ENCODE peak calls at places on chromosomes 5 and 9, in six cellular contexts. F is esophagus squamous epithelium, D is left ventricle myocardium inferior, K is cardiac muscle cell, S is fibroblast of mammary gland, Z is lower lobe of right lung. A is an unnamed sample.

GRCh38 chr9:38421498-38422211 is 2.6 kb downstream of the IGFBPL1 start:
- DNase-seq in F (no peak), D (no peak), K (peak), S (no peak), Z (no peak), A (peak)

GRCh38 chr5:135834639-135835529 is at the start of gene SLC25A48:
- DNase-seq in F (no peak), D (peak), K (peak), S (no peak), Z (no peak), A (peak)

GRCh38 chr5:37727238-37727637 is 112.6 kb downstream of the GDNF start:
- DNase-seq in F (no peak), D (no peak), K (no peak), S (no peak), Z (no peak), A (no peak)

GRCh38 chr9:132002827-132003704 is 76.6 kb downstream of the MED27 start:
- DNase-seq in F (no peak), D (no peak), K (no peak), S (peak), Z (no peak), A (peak)

GRCh38 chr9:125915606-125916005 is 168.4 kb downstream of the PBX3 start:
- DNase-seq in F (no peak), D (no peak), K (no peak), S (no peak), Z (no peak), A (no peak)

GRCh38 chr5:73783823-73784222 is 157.8 kb downstream of the ARHGEF28 start:
- DNase-seq in F (no peak), D (no peak), K (peak), S (peak), Z (no peak), A (no peak)

GRCh38 chr9:35481347-35481975 is 8.4 kb upstream of the RUSC2 start:
- DNase-seq in F (no peak), D (no peak), K (peak), S (peak), Z (no peak), A (peak)

GRCh38 chr9:35518212-35518917 is 28.5 kb downstream of the RUSC2 start:
- DNase-seq in F (no peak), D (no peak), K (peak), S (peak), Z (no peak), A (no peak)

GRCh38 chr9:134870311-134870694 is 10.3 kb upstream of the FCN2 start:
- DNase-seq in F (no peak), D (no peak), K (no peak), S (no peak), Z (no peak), A (no peak)

GRCh38 chr5:24773241-24773640 is 128.5 kb upstream of the CDH10 start:
- DNase-seq in F (no peak), D (no peak), K (no peak), S (no peak), Z (no peak), A (no peak)

GRCh38 chr5:73061593-73061992 is 58.8 kb upstream of the TMEM171 start:
- DNase-seq in F (no peak), D (no peak), K (no peak), S (no peak), Z (no peak), A (no peak)

GRCh38 chr5:72815580-72816296 is 723 bp upstream of the TNPO1 start:
- DNase-seq in F (no peak), D (no peak), K (no peak), S (peak), Z (no peak), A (no peak)

GRCh38 chr5:96919754-96920197 is 16.1 kb upstream of the LNPEP start:
- DNase-seq in F (no peak), D (no peak), K (no peak), S (no peak), Z (no peak), A (no peak)

GRCh38 chr5:96924016-96924443 is 11.8 kb upstream of the LNPEP start:
- DNase-seq in F (no peak), D (no peak), K (no peak), S (no peak), Z (no peak), A (no peak)

GRCh38 chr5:96920956-96921355 is 14.9 kb upstream of the LNPEP start:
- DNase-seq in F (no peak), D (no peak), K (no peak), S (no peak), Z (no peak), A (no peak)

GRCh38 chr5:96926275-96926674 is 9.6 kb upstream of the LNPEP start:
- DNase-seq in F (no peak), D (no peak), K (no peak), S (no peak), Z (no peak), A (no peak)

DNA sequence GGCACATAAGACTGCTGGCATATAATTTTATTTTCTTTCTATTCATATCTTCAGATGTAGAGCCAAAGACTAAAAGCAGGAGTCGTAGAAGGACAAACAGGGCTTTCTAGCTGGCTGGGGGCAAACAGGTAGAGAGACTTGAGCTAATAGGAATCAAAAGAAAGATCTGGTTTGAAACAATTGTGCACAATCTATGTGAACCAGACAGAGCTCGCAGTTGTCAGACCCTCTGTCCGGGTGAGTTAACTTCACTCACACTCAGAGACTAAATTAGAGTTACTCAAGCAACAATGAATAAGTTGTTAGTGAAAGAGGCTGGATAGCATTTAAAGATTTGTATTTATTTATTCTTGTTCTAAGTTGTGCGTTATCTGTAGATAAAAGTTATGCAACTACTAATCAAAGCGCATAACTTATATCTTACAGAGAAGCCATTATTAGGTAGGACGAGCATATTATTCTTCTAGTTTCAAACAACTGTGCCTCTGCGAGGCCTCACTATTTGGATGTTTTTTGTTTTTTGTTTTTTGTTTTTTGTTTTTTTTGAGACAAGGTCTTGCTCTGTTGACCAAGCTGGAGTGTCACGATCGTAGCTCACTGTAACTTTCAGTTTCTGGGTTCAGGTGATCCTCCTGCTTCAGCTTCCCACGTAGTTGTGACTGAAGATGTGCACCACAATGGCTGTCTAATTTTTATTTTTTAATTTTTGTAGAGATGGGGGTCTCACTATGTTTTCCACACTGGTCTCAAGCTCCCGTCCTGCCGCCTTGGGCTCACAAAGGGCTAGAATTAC is 13.2 kb upstream of the LNPEP start:
- DNase-seq in F (no peak), D (no peak), K (no peak), S (no peak), Z (no peak), A (no peak)
- H3K4me3 ChIP-seq in F (no peak), D (no peak), K (no peak), S (no peak), Z (no peak), A (no peak)

GRCh38 chr5:91016954-91017690 is 366.0 kb downstream of the ARRDC3 start:
- DNase-seq in F (no peak), D (no peak), K (peak), S (peak), Z (no peak), A (no peak)
- H3K4me3 ChIP-seq in F (no peak), D (no peak), K (no peak), S (no peak), Z (no peak), A (no peak)

GRCh38 chr9:136345281-136346156 is 18.0 kb downstream of the DNLZ start:
- DNase-seq in F (no peak), D (peak), K (peak), S (peak), Z (peak), A (peak)
- H3K4me3 ChIP-seq in F (peak), D (peak), K (no peak), S (peak), Z (peak), A (peak)

GRCh38 chr5:149407331-149408251 is 28.5 kb upstream of the IL17B start:
- DNase-seq in F (no peak), D (no peak), K (peak), S (peak), Z (no peak), A (no peak)
- H3K4me3 ChIP-seq in F (peak), D (peak), K (no peak), S (peak), Z (peak), A (no peak)

GRCh38 chr5:160467555-160468418 is 46.1 kb downstream of the PTTG1 start:
- DNase-seq in F (peak), D (peak), K (peak), S (peak), Z (peak), A (peak)

GRCh38 chr5:160470437-160471341 is 49.0 kb downstream of the PTTG1 start:
- DNase-seq in F (no peak), D (no peak), K (peak), S (peak), Z (no peak), A (no peak)

GRCh38 chr5:160469156-160470144 is 47.8 kb downstream of the PTTG1 start:
- DNase-seq in F (no peak), D (no peak), K (no peak), S (no peak), Z (no peak), A (no peak)

GRCh38 chr5:160466889-160467554 is 45.4 kb downstream of the PTTG1 start:
- DNase-seq in F (no peak), D (no peak), K (peak), S (peak), Z (no peak), A (no peak)

DNA sequence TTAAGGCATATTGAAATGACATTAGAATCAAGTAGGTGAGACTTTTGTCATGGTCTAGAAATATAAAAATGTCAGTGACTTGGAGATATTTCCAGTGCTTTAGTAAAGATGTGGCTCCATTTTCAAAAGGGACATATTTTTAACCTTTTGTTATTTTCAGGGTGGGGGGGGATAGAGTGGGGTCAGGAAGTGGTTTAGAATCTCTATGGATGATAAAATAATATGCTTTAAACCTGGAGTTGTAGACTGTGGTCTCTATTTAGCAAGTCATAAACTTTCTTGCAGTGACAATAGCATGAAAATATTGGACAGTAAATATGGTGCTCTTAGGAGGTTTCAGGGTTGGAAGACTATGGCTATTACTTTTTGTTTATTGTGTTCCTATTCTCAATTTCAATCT is 46.9 kb downstream of the PTTG1 start:
- DNase-seq in F (no peak), D (no peak), K (no peak), S (no peak), Z (no peak), A (no peak)
- H3K4me3 ChIP-seq in F (peak), D (peak), K (no peak), S (no peak), Z (peak), A (no peak)

DNA sequence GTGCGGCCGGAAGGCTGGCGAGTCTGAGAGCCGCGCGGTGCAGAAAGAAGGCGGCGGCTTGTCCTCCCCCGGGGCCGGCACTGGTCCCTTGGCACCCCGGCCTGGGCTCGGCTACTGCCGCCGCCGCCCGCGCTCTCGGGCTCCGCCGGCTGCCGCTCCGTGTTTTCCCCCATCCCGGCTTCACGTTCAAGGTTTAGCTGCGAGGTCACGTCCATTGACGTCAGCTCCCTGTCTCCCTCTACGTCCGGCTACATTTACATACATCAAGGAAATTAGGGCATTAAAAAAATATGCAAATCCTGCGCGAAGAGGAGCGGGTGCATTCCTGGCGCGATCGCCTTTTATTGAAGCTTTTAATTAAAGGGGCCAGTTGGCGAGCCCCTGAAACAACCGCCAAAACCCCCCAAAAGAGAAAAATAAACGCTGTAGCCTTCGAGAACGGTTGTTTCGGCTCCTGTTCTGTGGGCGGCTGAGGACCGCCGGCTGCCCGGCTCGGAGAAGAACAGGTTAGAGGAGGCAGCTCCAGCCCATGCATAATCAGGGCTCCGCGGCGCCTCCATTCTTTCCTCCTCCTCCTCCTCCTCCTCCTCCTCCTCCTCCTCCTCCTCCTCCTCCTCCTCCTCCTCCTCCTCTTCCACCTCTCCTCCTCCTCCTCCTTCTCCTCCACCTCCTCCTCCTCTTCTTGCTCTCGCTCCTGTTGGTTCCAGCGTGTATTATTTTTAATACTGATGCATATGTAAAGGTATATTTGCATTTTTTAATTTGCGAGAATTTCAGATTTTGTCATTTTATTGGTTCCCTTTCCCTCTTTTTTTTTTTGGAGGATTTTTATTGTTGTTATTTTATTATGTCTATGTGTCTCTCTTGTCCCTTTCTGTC is 207.0 kb downstream of the MEF2C start:
- DNase-seq in F (no peak), D (no peak), K (peak), S (peak), Z (no peak), A (no peak)
- H3K4me3 ChIP-seq in F (peak), D (peak), K (peak), S (peak), Z (peak), A (peak)

DNA sequence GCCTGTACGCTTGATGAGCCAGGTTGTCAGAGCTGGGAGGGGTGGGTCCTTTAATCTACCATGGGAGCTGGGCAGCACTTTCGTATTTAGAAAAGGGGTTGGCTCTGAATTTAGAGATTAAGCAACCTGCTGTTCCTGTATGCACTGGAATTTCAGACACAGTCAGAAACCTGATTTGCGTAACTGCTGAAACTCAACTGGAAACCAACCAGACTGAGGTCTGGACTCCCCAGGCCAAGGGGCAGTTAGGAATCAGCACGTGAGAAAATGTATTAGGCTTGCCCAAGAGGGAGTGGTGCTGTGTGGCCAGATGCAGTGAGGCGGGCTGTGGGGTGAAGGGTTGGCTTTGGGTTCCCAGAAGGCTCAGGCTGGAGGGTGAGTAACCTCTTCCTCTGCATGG is 235.0 kb downstream of the GOLPH3 start:
- DNase-seq in F (no peak), D (no peak), K (peak), S (peak), Z (no peak), A (no peak)
- H3K4me3 ChIP-seq in F (no peak), D (no peak), K (no peak), S (no peak), Z (no peak), A (no peak)